ENCODE peak calls at places on chromosome 11, in nine cellular contexts. V, M, W, Y, P, N, G, O and U are unnamed samples. For H3K9me3, the result is how much of the 10 kb centered on the place peaks cover.

GRCh38 chr11:43541993-43542392 is 138.5 kb upstream of the HSD17B12 start:
- DNase-seq in Y (no peak), N (no peak), M (no peak), G (peak), W (no peak), O (no peak), P (no peak), V (no peak), U (no peak)

GRCh38 chr11:110716361-110716760 is 4.1 kb upstream of the ARHGAP20 start:
- DNase-seq in Y (no peak), W (no peak), P (no peak), N (no peak), V (no peak), G (peak), M (peak), O (no peak), U (no peak)

GRCh38 chr11:14318581-14318981 is 40.4 kb downstream of the RRAS2 start:
- DNase-seq in N (no peak), O (no peak), Y (no peak), P (no peak), G (peak), W (no peak), V (no peak), M (peak), U (no peak)

GRCh38 chr11:107427569-107428180 is 29.9 kb downstream of the CWF19L2 start:
- DNase-seq in N (no peak), Y (no peak), P (no peak), W (no peak), M (peak), V (no peak), G (no peak), O (no peak), U (no peak)

GRCh38 chr11:104984818-104985217 is 16.4 kb upstream of the CASP4 start:
- DNase-seq in G (peak), W (no peak), Y (no peak), P (no peak), O (no peak), V (no peak), M (no peak), N (no peak), U (no peak)

GRCh38 chr11:77065878-77066228 is 918 bp upstream of the CAPN5 start:
- DNase-seq in V (no peak), Y (no peak), M (peak), P (peak), W (no peak), G (peak), O (no peak), N (no peak), U (no peak)

GRCh38 chr11:61971177-61972111 is 4.0 kb upstream of the FTH1 start:
- DNase-seq in G (peak), N (peak), W (peak), Y (no peak), M (peak), V (peak), P (peak), O (peak), U (no peak)

GRCh38 chr11:58958500-58958899 is 19.2 kb downstream of the GLYATL1 start:
- DNase-seq in W (no peak), Y (no peak), V (peak), M (no peak), N (no peak), G (no peak), P (no peak), O (no peak), U (peak)

GRCh38 chr11:7098235-7098832 is 9.5 kb downstream of the RBMXL2 start:
- DNase-seq in P (no peak), O (no peak), V (peak), M (peak), Y (no peak), N (peak), W (no peak), G (peak), U (no peak)

GRCh38 chr11:110758012-110758411 is 45.8 kb upstream of the ARHGAP20 start:
- DNase-seq in P (no peak), G (peak), N (no peak), O (no peak), M (no peak), V (no peak), W (no peak), Y (no peak), U (no peak)

GRCh38 chr11:72072348-72072747 is 8.0 kb downstream of the NUMA1 start:
- DNase-seq in N (peak), P (no peak), O (peak), V (no peak), Y (no peak), W (no peak), M (peak), G (peak), U (no peak)

GRCh38 chr11:31366795-31367194 is 2.7 kb downstream of the DCDC1 start:
- DNase-seq in G (no peak), M (no peak), V (no peak), N (no peak), Y (peak), W (no peak), P (no peak), O (no peak), U (no peak)

GRCh38 chr11:37926772-37927171 is 1328.7 kb upstream of the RAG2 start:
- DNase-seq in G (no peak), V (no peak), N (peak), W (no peak), Y (no peak), P (no peak), M (peak), O (no peak), U (no peak)

GRCh38 chr11:35033011-35033410 is 106.0 kb upstream of the CD44 start:
- DNase-seq in P (peak), V (no peak), O (no peak), Y (no peak), M (no peak), N (no peak), W (no peak), G (no peak), U (no peak)

GRCh38 chr11:35034401-35034800 is 104.6 kb upstream of the CD44 start:
- DNase-seq in Y (no peak), W (no peak), M (no peak), G (no peak), V (no peak), N (no peak), P (no peak), O (no peak), U (no peak)

GRCh38 chr11:35031869-35032268 is 107.1 kb upstream of the CD44 start:
- DNase-seq in G (peak), Y (no peak), M (no peak), V (no peak), P (no peak), O (no peak), N (peak), W (no peak), U (no peak)

GRCh38 chr11:35030716-35031213 is 108.2 kb upstream of the CD44 start:
- DNase-seq in P (no peak), W (no peak), M (peak), N (peak), V (no peak), Y (no peak), O (peak), G (peak), U (no peak)

DNA sequence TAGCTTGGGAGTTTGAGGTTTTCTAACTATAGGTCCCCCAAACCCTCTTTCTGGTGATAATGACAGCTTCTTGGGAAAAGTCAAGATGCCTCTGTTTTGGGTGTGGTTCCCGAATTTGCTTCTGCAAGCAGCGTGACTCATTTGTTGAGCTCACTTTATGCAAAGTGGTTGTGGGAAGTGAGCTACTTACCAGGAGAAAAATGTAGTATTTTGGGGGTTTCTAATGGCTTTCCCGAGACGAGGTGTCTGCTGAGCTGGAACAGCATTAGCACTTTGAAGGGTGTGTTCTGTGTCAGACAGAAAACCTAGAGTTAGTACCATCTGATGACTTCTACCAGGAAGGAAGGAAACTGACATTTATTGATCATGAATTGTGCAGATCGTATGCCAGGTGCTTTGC is 109.0 kb upstream of the CD44 start:
- DNase-seq in W (no peak), V (no peak), N (peak), O (peak), Y (no peak), P (no peak), M (peak), G (peak), U (no peak)
- H3K9me3 ChIP-seq in W (under half), V (under half), N (under half), O (under half), Y (under half), P (under half), M (under half), G (under half), U (under half)

DNA sequence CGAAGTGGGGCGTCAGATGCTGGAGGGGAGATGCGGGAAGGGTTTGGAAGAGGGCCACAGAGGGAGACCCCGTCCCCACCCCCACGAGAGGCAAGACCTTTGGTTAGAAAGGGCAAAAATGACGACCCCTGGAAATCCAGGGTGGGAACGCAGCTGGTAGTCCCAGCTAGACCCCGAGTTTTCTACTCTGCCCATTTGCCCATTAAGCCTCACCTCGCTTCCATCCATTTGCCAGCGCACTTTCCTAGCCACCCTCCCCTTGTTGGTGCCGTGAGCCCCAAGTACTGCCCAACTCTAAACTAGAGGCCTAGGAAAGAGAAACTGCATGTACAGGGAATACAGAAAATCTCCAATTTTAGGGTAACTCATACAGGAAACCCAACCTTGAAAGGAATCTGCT is 370 bp downstream of the DDX25 start:
- DNase-seq in Y (no peak), M (no peak), O (no peak), P (no peak), V (no peak), N (no peak), G (no peak), W (no peak), U (no peak)
- H3K9me3 ChIP-seq in Y (under half), M (under half), O (under half), P (under half), V (under half), N (under half), G (under half), W (under half), U (under half)

GRCh38 chr11:50169634-50170033 is 137.0 kb downstream of the OR4C45 start:
- DNase-seq in P (no peak), G (no peak), N (no peak), O (no peak), V (no peak), W (no peak), M (no peak), Y (no peak), U (no peak)
- H3K9me3 ChIP-seq in P (under half), G (under half), N (under half), O (under half), V (under half), W (under half), M (under half), Y (under half), U (under half)

DNA sequence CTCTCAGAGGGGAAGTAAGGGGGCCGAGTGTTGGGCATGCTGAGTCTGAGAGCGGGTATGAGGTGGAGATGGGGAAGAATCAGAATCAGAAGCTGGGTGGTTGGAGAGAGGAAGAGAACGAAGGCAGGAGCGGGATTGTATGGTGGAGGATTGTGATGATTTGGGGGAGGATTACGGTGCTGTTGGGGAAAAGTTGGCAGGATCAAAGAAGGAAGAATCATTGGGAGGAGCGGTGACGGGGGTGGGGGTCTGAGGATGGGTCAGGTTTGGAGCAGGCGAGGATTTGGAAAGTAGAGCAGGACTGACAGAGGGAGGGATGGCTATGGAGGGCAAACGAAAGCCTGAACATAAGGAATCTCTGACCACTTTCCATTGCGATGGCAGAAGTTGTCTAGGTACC is 22.1 kb downstream of the ZNF195 start:
- DNase-seq in M (no peak), Y (no peak), N (no peak), O (no peak), W (no peak), G (no peak), V (no peak), P (no peak), U (no peak)
- H3K9me3 ChIP-seq in M (under half), Y (half or more), N (half or more), O (under half), W (half or more), G (half or more), V (under half), P (half or more), U (under half)